ENCODE peak calls at places on chromosomes 12 and 14, in nine cellular contexts. One of them, this sample, is unnamed.

GRCh38 chr14:39739796-39740195 is 307.6 kb upstream of the FBXO33 start:
- DNase-seq in heart right ventricle: peak; percentile 64
- DNase-seq in GM12865: no peak
- DNase-seq in HFFc6: no peak
- DNase-seq in heart left ventricle: no peak
- DNase-seq in HFF-Myc: no peak
- DNase-seq in GM13976: no peak
- DNase-seq in sigmoid colon: no peak
- DNase-seq in cardiac muscle cell: no peak
- DNase-seq in this sample: no peak

GRCh38 chr14:72808564-72808963 is 85.3 kb downstream of the DPF3 start:
- DNase-seq in sigmoid colon: no peak
- DNase-seq in HFF-Myc: no peak
- DNase-seq in GM13976: no peak
- DNase-seq in heart left ventricle: no peak
- DNase-seq in HFFc6: no peak
- DNase-seq in GM12865: no peak
- DNase-seq in heart right ventricle: no peak
- DNase-seq in cardiac muscle cell: no peak
- DNase-seq in this sample: no peak

GRCh38 chr12:58541300-58541690 is 379.0 kb downstream of the LRIG3 start:
- DNase-seq in cardiac muscle cell: peak; percentile 6
- DNase-seq in heart left ventricle: no peak
- DNase-seq in HFF-Myc: no peak
- DNase-seq in sigmoid colon: no peak
- DNase-seq in HFFc6: no peak
- DNase-seq in GM12865: no peak
- DNase-seq in GM13976: no peak
- DNase-seq in heart right ventricle: no peak
- DNase-seq in this sample: no peak

GRCh38 chr12:96617178-96617577 is 127.8 kb downstream of the CFAP54 start:
- DNase-seq in cardiac muscle cell: peak; percentile 62
- DNase-seq in HFF-Myc: no peak
- DNase-seq in HFFc6: no peak
- DNase-seq in heart right ventricle: no peak
- DNase-seq in GM13976: no peak
- DNase-seq in heart left ventricle: no peak
- DNase-seq in sigmoid colon: no peak
- DNase-seq in GM12865: peak; percentile 7
- DNase-seq in this sample: no peak

GRCh38 chr12:122022393-122023338 is 982 bp downstream of the BCL7A start:
- DNase-seq in sigmoid colon: no peak
- DNase-seq in HFF-Myc: no peak
- DNase-seq in cardiac muscle cell: peak; percentile 66
- DNase-seq in heart right ventricle: no peak
- DNase-seq in HFFc6: no peak
- DNase-seq in GM13976: peak; percentile 70
- DNase-seq in GM12865: no peak
- DNase-seq in heart left ventricle: peak; percentile 37
- DNase-seq in this sample: no peak

GRCh38 chr12:52307836-52308806 is 13.1 kb downstream of the KRT83 start:
- DNase-seq in GM12865: no peak
- DNase-seq in sigmoid colon: peak; percentile 60
- DNase-seq in cardiac muscle cell: peak; percentile 82
- DNase-seq in heart left ventricle: peak; percentile 42
- DNase-seq in HFF-Myc: no peak
- DNase-seq in GM13976: peak; percentile 60
- DNase-seq in heart right ventricle: peak; percentile 56
- DNase-seq in HFFc6: no peak
- DNase-seq in this sample: peak; percentile 88

GRCh38 chr12:69927145-69927544 is 102.1 kb downstream of the MYRFL start:
- DNase-seq in cardiac muscle cell: no peak
- DNase-seq in HFF-Myc: no peak
- DNase-seq in GM13976: no peak
- DNase-seq in HFFc6: no peak
- DNase-seq in heart right ventricle: no peak
- DNase-seq in GM12865: no peak
- DNase-seq in heart left ventricle: no peak
- DNase-seq in sigmoid colon: no peak
- DNase-seq in this sample: no peak

GRCh38 chr14:79502101-79502750 is 709.1 kb downstream of the DIO2 start:
- DNase-seq in HFF-Myc: no peak
- DNase-seq in sigmoid colon: no peak
- DNase-seq in GM12865: no peak
- DNase-seq in cardiac muscle cell: peak; percentile 12
- DNase-seq in GM13976: no peak
- DNase-seq in HFFc6: no peak
- DNase-seq in heart left ventricle: no peak
- DNase-seq in heart right ventricle: no peak
- DNase-seq in this sample: no peak

GRCh38 chr12:96311191-96311590 is 89.0 kb downstream of the CDK17 start:
- DNase-seq in heart right ventricle: no peak
- DNase-seq in GM12865: no peak
- DNase-seq in cardiac muscle cell: no peak
- DNase-seq in sigmoid colon: no peak
- DNase-seq in GM13976: no peak
- DNase-seq in HFF-Myc: no peak
- DNase-seq in heart left ventricle: no peak
- DNase-seq in HFFc6: no peak
- DNase-seq in this sample: no peak

GRCh38 chr12:1797011-1797901 is 23.1 kb upstream of the LRTM2 start:
- DNase-seq in sigmoid colon: peak; percentile 82
- DNase-seq in GM12865: peak; percentile 64
- DNase-seq in heart right ventricle: peak; percentile 77
- DNase-seq in heart left ventricle: peak; percentile 72
- DNase-seq in HFF-Myc: no peak
- DNase-seq in GM13976: peak; percentile 70
- DNase-seq in cardiac muscle cell: no peak
- DNase-seq in HFFc6: no peak
- DNase-seq in this sample: peak; percentile 30

GRCh38 chr12:68521321-68521839 is 89.3 kb upstream of the RAP1B start:
- DNase-seq in HFFc6: peak; percentile 75
- DNase-seq in heart left ventricle: no peak
- DNase-seq in cardiac muscle cell: no peak
- DNase-seq in HFF-Myc: no peak
- DNase-seq in sigmoid colon: no peak
- DNase-seq in GM13976: no peak
- DNase-seq in GM12865: no peak
- DNase-seq in heart right ventricle: no peak
- DNase-seq in this sample: no peak

GRCh38 chr12:58629376-58629775 is 290.9 kb downstream of the LRIG3 start:
- DNase-seq in heart left ventricle: no peak
- DNase-seq in GM13976: no peak
- DNase-seq in sigmoid colon: no peak
- DNase-seq in HFFc6: no peak
- DNase-seq in heart right ventricle: no peak
- DNase-seq in cardiac muscle cell: no peak
- DNase-seq in GM12865: no peak
- DNase-seq in HFF-Myc: no peak
- DNase-seq in this sample: no peak

GRCh38 chr14:96415559-96415958 is 23.6 kb downstream of the AK7 start:
- DNase-seq in HFF-Myc: no peak
- DNase-seq in heart left ventricle: no peak
- DNase-seq in heart right ventricle: no peak
- DNase-seq in sigmoid colon: no peak
- DNase-seq in GM12865: no peak
- DNase-seq in HFFc6: no peak
- DNase-seq in cardiac muscle cell: no peak
- DNase-seq in GM13976: no peak
- DNase-seq in this sample: no peak

GRCh38 chr12:107332726-107333125 is 239.4 kb upstream of the CRY1 start:
- DNase-seq in GM13976: no peak
- DNase-seq in HFFc6: no peak
- DNase-seq in heart right ventricle: no peak
- DNase-seq in GM12865: no peak
- DNase-seq in HFF-Myc: no peak
- DNase-seq in heart left ventricle: no peak
- DNase-seq in cardiac muscle cell: no peak
- DNase-seq in sigmoid colon: no peak
- DNase-seq in this sample: no peak

GRCh38 chr14:37230551-37231194 is 32.9 kb downstream of the MIPOL1 start:
- DNase-seq in GM13976: peak; percentile 27
- DNase-seq in sigmoid colon: no peak
- DNase-seq in heart left ventricle: no peak
- DNase-seq in heart right ventricle: no peak
- DNase-seq in HFFc6: peak; percentile 71
- DNase-seq in cardiac muscle cell: peak; percentile 87
- DNase-seq in GM12865: peak; percentile 54
- DNase-seq in HFF-Myc: peak; percentile 51
- DNase-seq in this sample: no peak

GRCh38 chr14:92922883-92923743 is at the start of gene CHGA:
- DNase-seq in heart right ventricle: peak; percentile 71
- DNase-seq in heart left ventricle: peak; percentile 61
- DNase-seq in GM12865: peak; percentile 35
- DNase-seq in HFF-Myc: no peak
- DNase-seq in sigmoid colon: no peak
- DNase-seq in HFFc6: no peak
- DNase-seq in GM13976: peak; percentile 84
- DNase-seq in cardiac muscle cell: peak; percentile 91
- DNase-seq in this sample: peak; percentile 88

GRCh38 chr12:76450690-76451089 is 102.5 kb upstream of the BBS10 start:
- DNase-seq in GM13976: no peak
- DNase-seq in sigmoid colon: no peak
- DNase-seq in heart left ventricle: no peak
- DNase-seq in HFFc6: peak; percentile 63
- DNase-seq in HFF-Myc: no peak
- DNase-seq in GM12865: no peak
- DNase-seq in heart right ventricle: no peak
- DNase-seq in cardiac muscle cell: no peak
- DNase-seq in this sample: no peak

GRCh38 chr12:3266638-3267037 is 189.5 kb downstream of the TSPAN9 start:
- DNase-seq in heart right ventricle: no peak
- DNase-seq in heart left ventricle: no peak
- DNase-seq in HFFc6: no peak
- DNase-seq in cardiac muscle cell: no peak
- DNase-seq in sigmoid colon: no peak
- DNase-seq in GM13976: no peak
- DNase-seq in GM12865: no peak
- DNase-seq in HFF-Myc: no peak
- DNase-seq in this sample: no peak

GRCh38 chr12:3271639-3272038 is 194.5 kb downstream of the TSPAN9 start:
- DNase-seq in GM12865: no peak
- DNase-seq in heart right ventricle: no peak
- DNase-seq in cardiac muscle cell: no peak
- DNase-seq in sigmoid colon: no peak
- DNase-seq in HFF-Myc: no peak
- DNase-seq in heart left ventricle: no peak
- DNase-seq in GM13976: no peak
- DNase-seq in HFFc6: no peak
- DNase-seq in this sample: no peak

GRCh38 chr12:3271146-3271545 is 194.0 kb downstream of the TSPAN9 start:
- DNase-seq in GM12865: no peak
- DNase-seq in HFF-Myc: no peak
- DNase-seq in cardiac muscle cell: no peak
- DNase-seq in heart right ventricle: no peak
- DNase-seq in HFFc6: no peak
- DNase-seq in GM13976: no peak
- DNase-seq in heart left ventricle: no peak
- DNase-seq in sigmoid colon: no peak
- DNase-seq in this sample: no peak

GRCh38 chr12:3267690-3268089 is 190.5 kb downstream of the TSPAN9 start:
- DNase-seq in HFFc6: no peak
- DNase-seq in GM13976: no peak
- DNase-seq in GM12865: no peak
- DNase-seq in heart left ventricle: no peak
- DNase-seq in cardiac muscle cell: no peak
- DNase-seq in sigmoid colon: no peak
- DNase-seq in HFF-Myc: no peak
- DNase-seq in heart right ventricle: no peak
- DNase-seq in this sample: no peak

GRCh38 chr12:3269594-3269993 is 192.4 kb downstream of the TSPAN9 start:
- DNase-seq in sigmoid colon: no peak
- DNase-seq in heart right ventricle: no peak
- DNase-seq in GM13976: no peak
- DNase-seq in HFFc6: no peak
- DNase-seq in cardiac muscle cell: no peak
- DNase-seq in GM12865: no peak
- DNase-seq in heart left ventricle: no peak
- DNase-seq in HFF-Myc: no peak
- DNase-seq in this sample: no peak
- TF ChIP-seq CTCF in sigmoid colon: no peak
- TF ChIP-seq CTCF in heart right ventricle: no peak
- TF ChIP-seq CTCF in GM13976: no peak
- TF ChIP-seq CTCF in HFFc6: peak; percentile 11
- TF ChIP-seq CTCF in cardiac muscle cell: no peak
- TF ChIP-seq CTCF in GM12865: no peak
- TF ChIP-seq CTCF in heart left ventricle: no peak
- TF ChIP-seq CTCF in HFF-Myc: no peak
- TF ChIP-seq CTCF in this sample: no peak

GRCh38 chr14:102457491-102457890 is 52.1 kb downstream of the ANKRD9 start:
- DNase-seq in GM12865: no peak
- DNase-seq in HFFc6: no peak
- DNase-seq in heart left ventricle: no peak
- DNase-seq in heart right ventricle: no peak
- DNase-seq in GM13976: no peak
- DNase-seq in HFF-Myc: no peak
- DNase-seq in sigmoid colon: no peak
- DNase-seq in cardiac muscle cell: no peak
- DNase-seq in this sample: no peak
- TF ChIP-seq CTCF in GM12865: no peak
- TF ChIP-seq CTCF in HFFc6: no peak
- TF ChIP-seq CTCF in heart left ventricle: no peak
- TF ChIP-seq CTCF in heart right ventricle: no peak
- TF ChIP-seq CTCF in GM13976: no peak
- TF ChIP-seq CTCF in HFF-Myc: no peak
- TF ChIP-seq CTCF in sigmoid colon: no peak
- TF ChIP-seq CTCF in cardiac muscle cell: no peak
- TF ChIP-seq CTCF in this sample: no peak

GRCh38 chr12:48286665-48287064 is 64.1 kb downstream of the ZNF641 start:
- DNase-seq in sigmoid colon: no peak
- DNase-seq in cardiac muscle cell: peak; percentile 2
- DNase-seq in HFF-Myc: no peak
- DNase-seq in heart right ventricle: no peak
- DNase-seq in GM12865: peak; percentile 20
- DNase-seq in HFFc6: no peak
- DNase-seq in GM13976: peak; percentile 28
- DNase-seq in heart left ventricle: no peak
- DNase-seq in this sample: no peak
- TF ChIP-seq CTCF in sigmoid colon: no peak
- TF ChIP-seq CTCF in cardiac muscle cell: peak; percentile 60
- TF ChIP-seq CTCF in HFF-Myc: peak; percentile 60
- TF ChIP-seq CTCF in heart right ventricle: peak; percentile 33
- TF ChIP-seq CTCF in GM12865: peak; percentile 46
- TF ChIP-seq CTCF in HFFc6: peak; percentile 58
- TF ChIP-seq CTCF in GM13976: peak; percentile 16
- TF ChIP-seq CTCF in heart left ventricle: peak; percentile 54
- TF ChIP-seq CTCF in this sample: no peak

DNA sequence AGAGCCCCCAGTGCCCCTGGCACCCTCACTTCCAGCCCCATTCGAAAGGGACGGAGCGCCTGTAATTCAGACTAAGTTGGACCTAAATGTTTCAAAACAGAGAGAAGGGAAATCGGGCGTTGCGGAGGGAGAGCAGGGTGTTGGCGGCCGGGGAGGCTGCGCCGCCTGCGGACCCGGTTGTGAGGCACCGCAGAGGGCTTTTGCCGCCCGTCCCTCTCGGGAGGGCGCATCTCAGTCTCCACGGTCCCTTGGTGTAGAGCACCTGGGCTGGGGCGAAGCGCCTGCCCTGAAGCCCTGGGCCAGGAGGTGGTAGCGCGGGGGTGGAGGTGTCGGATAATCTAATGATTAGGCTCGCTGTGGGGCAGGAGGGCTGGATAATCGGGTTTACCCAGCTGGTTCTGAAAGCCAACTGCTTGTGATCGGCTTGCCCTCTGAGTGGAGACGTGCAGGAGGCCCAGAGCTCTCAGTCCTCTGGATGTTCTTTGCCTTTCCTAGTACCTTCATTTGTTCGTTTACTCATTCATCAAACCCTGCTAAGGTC is 884 bp downstream of the DAAM1 start:
- DNase-seq in HFF-Myc: no peak
- DNase-seq in GM12865: peak; percentile 40
- DNase-seq in HFFc6: peak; percentile 9
- DNase-seq in GM13976: peak; percentile 39
- DNase-seq in sigmoid colon: no peak
- DNase-seq in cardiac muscle cell: peak; percentile 58
- DNase-seq in heart right ventricle: peak; percentile 32
- DNase-seq in heart left ventricle: peak; percentile 27
- DNase-seq in this sample: peak; percentile 46
- TF ChIP-seq CTCF in HFF-Myc: no peak
- TF ChIP-seq CTCF in GM12865: no peak
- TF ChIP-seq CTCF in HFFc6: peak; percentile 13
- TF ChIP-seq CTCF in GM13976: no peak
- TF ChIP-seq CTCF in sigmoid colon: no peak
- TF ChIP-seq CTCF in cardiac muscle cell: peak; percentile 9
- TF ChIP-seq CTCF in heart right ventricle: no peak
- TF ChIP-seq CTCF in heart left ventricle: no peak
- TF ChIP-seq CTCF in this sample: no peak